ENCODE peak calls at places on chromosomes 16 and 17, in seven cellular contexts. One of them, this sample, is unnamed.

GRCh38 chr16:27273670-27274522 is 5.3 kb upstream of the NSMCE1 start:
- DNase-seq in HFFc6: peak; percentile 47
- DNase-seq in IMR-90: peak; percentile 53
- DNase-seq in NCI-H1092 treated with DMSO at 0.1 percent for 48 hours: no peak
- DNase-seq in GM12891: no peak
- DNase-seq in mesendoderm: no peak
- DNase-seq in omental fat pad: no peak
- DNase-seq in this sample: no peak

GRCh38 chr16:88846088-88846487 is 10.7 kb downstream of the GALNS start:
- DNase-seq in GM12891: no peak
- DNase-seq in NCI-H1092 treated with DMSO at 0.1 percent for 48 hours: no peak
- DNase-seq in omental fat pad: no peak
- DNase-seq in mesendoderm: no peak
- DNase-seq in IMR-90: peak; percentile 31
- DNase-seq in HFFc6: no peak
- DNase-seq in this sample: no peak

GRCh38 chr16:5045499-5046115 is 11.9 kb upstream of the NAGPA start:
- DNase-seq in omental fat pad: no peak
- DNase-seq in HFFc6: no peak
- DNase-seq in NCI-H1092 treated with DMSO at 0.1 percent for 48 hours: no peak
- DNase-seq in mesendoderm: no peak
- DNase-seq in GM12891: no peak
- DNase-seq in IMR-90: no peak
- DNase-seq in this sample: no peak

GRCh38 chr17:1083451-1084187 is 86.7 kb downstream of the TIMM22 start:
- DNase-seq in mesendoderm: no peak
- DNase-seq in GM12891: no peak
- DNase-seq in HFFc6: no peak
- DNase-seq in IMR-90: no peak
- DNase-seq in omental fat pad: no peak
- DNase-seq in NCI-H1092 treated with DMSO at 0.1 percent for 48 hours: peak; percentile 53
- DNase-seq in this sample: no peak

GRCh38 chr17:31510273-31511175 is 119.0 kb downstream of the RAB11FIP4 start:
- DNase-seq in HFFc6: peak; percentile 4
- DNase-seq in mesendoderm: no peak
- DNase-seq in IMR-90: peak; percentile 58
- DNase-seq in omental fat pad: no peak
- DNase-seq in GM12891: no peak
- DNase-seq in NCI-H1092 treated with DMSO at 0.1 percent for 48 hours: no peak
- DNase-seq in this sample: no peak

GRCh38 chr17:2137342-2138098 is 82.6 kb downstream of the HIC1 start:
- DNase-seq in omental fat pad: no peak
- DNase-seq in NCI-H1092 treated with DMSO at 0.1 percent for 48 hours: no peak
- DNase-seq in mesendoderm: peak; percentile 92
- DNase-seq in GM12891: peak; percentile 34
- DNase-seq in IMR-90: peak; percentile 90
- DNase-seq in HFFc6: peak; percentile 81
- DNase-seq in this sample: no peak

GRCh38 chr16:87795336-87795735 is 29.6 kb upstream of the KLHDC4 start:
- DNase-seq in mesendoderm: no peak
- DNase-seq in HFFc6: no peak
- DNase-seq in IMR-90: no peak
- DNase-seq in omental fat pad: no peak
- DNase-seq in GM12891: no peak
- DNase-seq in NCI-H1092 treated with DMSO at 0.1 percent for 48 hours: no peak
- DNase-seq in this sample: no peak

GRCh38 chr16:27330542-27330941 is 16.8 kb downstream of the IL4R start:
- DNase-seq in NCI-H1092 treated with DMSO at 0.1 percent for 48 hours: no peak
- DNase-seq in GM12891: no peak
- DNase-seq in IMR-90: peak; percentile 98
- DNase-seq in mesendoderm: peak; percentile 54
- DNase-seq in HFFc6: peak; percentile 74
- DNase-seq in omental fat pad: peak; percentile 51
- DNase-seq in this sample: peak; percentile 71

GRCh38 chr16:74677868-74678267 is 11.2 kb upstream of the RFWD3 start:
- DNase-seq in NCI-H1092 treated with DMSO at 0.1 percent for 48 hours: no peak
- DNase-seq in GM12891: no peak
- DNase-seq in IMR-90: no peak
- DNase-seq in omental fat pad: no peak
- DNase-seq in mesendoderm: no peak
- DNase-seq in HFFc6: no peak
- DNase-seq in this sample: no peak

GRCh38 chr17:4766199-4766598 is 5.5 kb upstream of the TM4SF5 start:
- DNase-seq in NCI-H1092 treated with DMSO at 0.1 percent for 48 hours: no peak
- DNase-seq in HFFc6: no peak
- DNase-seq in mesendoderm: no peak
- DNase-seq in omental fat pad: no peak
- DNase-seq in GM12891: no peak
- DNase-seq in IMR-90: no peak
- DNase-seq in this sample: no peak

GRCh38 chr17:60542066-60542465 is 16.0 kb upstream of the APPBP2 start:
- DNase-seq in mesendoderm: no peak
- DNase-seq in IMR-90: peak; percentile 34
- DNase-seq in NCI-H1092 treated with DMSO at 0.1 percent for 48 hours: no peak
- DNase-seq in omental fat pad: no peak
- DNase-seq in HFFc6: no peak
- DNase-seq in GM12891: no peak
- DNase-seq in this sample: no peak

GRCh38 chr17:6749519-6749918 is 6.3 kb upstream of the XAF1 start:
- DNase-seq in IMR-90: no peak
- DNase-seq in mesendoderm: no peak
- DNase-seq in NCI-H1092 treated with DMSO at 0.1 percent for 48 hours: no peak
- DNase-seq in HFFc6: no peak
- DNase-seq in GM12891: no peak
- DNase-seq in omental fat pad: no peak
- DNase-seq in this sample: no peak

GRCh38 chr17:6166492-6167179 is 96.5 kb downstream of the WSCD1 start:
- DNase-seq in mesendoderm: no peak
- DNase-seq in omental fat pad: no peak
- DNase-seq in NCI-H1092 treated with DMSO at 0.1 percent for 48 hours: no peak
- DNase-seq in IMR-90: no peak
- DNase-seq in HFFc6: no peak
- DNase-seq in GM12891: no peak
- DNase-seq in this sample: no peak

GRCh38 chr17:81489012-81489968 is 23.3 kb downstream of the ACTG1 start:
- DNase-seq in omental fat pad: no peak
- DNase-seq in GM12891: no peak
- DNase-seq in IMR-90: no peak
- DNase-seq in NCI-H1092 treated with DMSO at 0.1 percent for 48 hours: peak; percentile 26
- DNase-seq in HFFc6: no peak
- DNase-seq in mesendoderm: no peak
- DNase-seq in this sample: no peak

GRCh38 chr17:41654134-41654907 is 29.9 kb upstream of the KRT17 start:
- DNase-seq in IMR-90: no peak
- DNase-seq in HFFc6: no peak
- DNase-seq in mesendoderm: no peak
- DNase-seq in GM12891: no peak
- DNase-seq in NCI-H1092 treated with DMSO at 0.1 percent for 48 hours: no peak
- DNase-seq in omental fat pad: no peak
- DNase-seq in this sample: no peak

GRCh38 chr17:49120166-49120565 is 12.4 kb upstream of the B4GALNT2 start:
- DNase-seq in omental fat pad: no peak
- DNase-seq in IMR-90: no peak
- DNase-seq in mesendoderm: no peak
- DNase-seq in NCI-H1092 treated with DMSO at 0.1 percent for 48 hours: no peak
- DNase-seq in HFFc6: no peak
- DNase-seq in GM12891: no peak
- DNase-seq in this sample: no peak

GRCh38 chr17:17857496-17857895 is 20.7 kb upstream of the SREBF1 start:
- DNase-seq in GM12891: no peak
- DNase-seq in IMR-90: no peak
- DNase-seq in mesendoderm: no peak
- DNase-seq in NCI-H1092 treated with DMSO at 0.1 percent for 48 hours: no peak
- DNase-seq in HFFc6: no peak
- DNase-seq in omental fat pad: no peak
- DNase-seq in this sample: no peak

GRCh38 chr16:59510008-59510424 is 775.9 kb upstream of the GOT2 start:
- DNase-seq in NCI-H1092 treated with DMSO at 0.1 percent for 48 hours: no peak
- DNase-seq in mesendoderm: no peak
- DNase-seq in GM12891: no peak
- DNase-seq in omental fat pad: no peak
- DNase-seq in HFFc6: no peak
- DNase-seq in IMR-90: no peak
- DNase-seq in this sample: no peak

GRCh38 chr17:68277807-68278206 is 13.1 kb downstream of the SLC16A6 start:
- DNase-seq in mesendoderm: peak; percentile 13
- DNase-seq in omental fat pad: no peak
- DNase-seq in NCI-H1092 treated with DMSO at 0.1 percent for 48 hours: no peak
- DNase-seq in HFFc6: no peak
- DNase-seq in IMR-90: no peak
- DNase-seq in GM12891: no peak
- DNase-seq in this sample: no peak

GRCh38 chr17:48878920-48879898 is 13.4 kb upstream of the ATP5MC1 start:
- DNase-seq in omental fat pad: no peak
- DNase-seq in NCI-H1092 treated with DMSO at 0.1 percent for 48 hours: peak; percentile 67
- DNase-seq in mesendoderm: peak; percentile 81
- DNase-seq in IMR-90: peak; percentile 66
- DNase-seq in HFFc6: peak; percentile 35
- DNase-seq in GM12891: peak; percentile 58
- DNase-seq in this sample: peak; percentile 56

GRCh38 chr17:41800601-41801373 is 11.0 kb downstream of the P3H4 start:
- DNase-seq in GM12891: no peak
- DNase-seq in IMR-90: no peak
- DNase-seq in mesendoderm: peak; percentile 98
- DNase-seq in omental fat pad: no peak
- DNase-seq in NCI-H1092 treated with DMSO at 0.1 percent for 48 hours: no peak
- DNase-seq in HFFc6: peak; percentile 43
- DNase-seq in this sample: peak; percentile 73

GRCh38 chr17:59641799-59642484 is 22.2 kb downstream of the CLTC start:
- DNase-seq in IMR-90: no peak
- DNase-seq in GM12891: peak; percentile 19
- DNase-seq in omental fat pad: no peak
- DNase-seq in HFFc6: no peak
- DNase-seq in NCI-H1092 treated with DMSO at 0.1 percent for 48 hours: no peak
- DNase-seq in mesendoderm: peak; percentile 25
- DNase-seq in this sample: no peak

GRCh38 chr16:1870365-1871082 is 1.4 kb downstream of the MEIOB start:
- DNase-seq in mesendoderm: no peak
- DNase-seq in NCI-H1092 treated with DMSO at 0.1 percent for 48 hours: peak; percentile 8
- DNase-seq in omental fat pad: no peak
- DNase-seq in GM12891: no peak
- DNase-seq in IMR-90: peak; percentile 79
- DNase-seq in HFFc6: peak; percentile 61
- DNase-seq in this sample: peak; percentile 89

This sample was measured in kidney glomerular epithelial cell.